ENCODE peak calls at places on chromosomes 12 and 14, in seven cellular contexts. One of them, this sample, is unnamed.

GRCh38 chr12:77231548-77231947 is 166.2 kb upstream of the E2F7 start:
- DNase-seq in SW 1271: no peak
- DNase-seq in non-pigmented ciliary epithelial cell: no peak
- DNase-seq in hepatic stellate cell: no peak
- DNase-seq in NCI-H2029 treated with DMSO at 0.1 percent for 48 hours: no peak
- DNase-seq in stimulated activated CD8-positive, alpha-beta memory T cell treated with anti-CD3 and anti-CD28 coated beads, Interleukin-4, amount 100 ng/mL, for 1 hour: no peak
- DNase-seq in left lobe of liver: no peak
- DNase-seq in this sample: no peak

GRCh38 chr12:26691234-26691970 is 141.6 kb downstream of the ITPR2 start:
- DNase-seq in NCI-H2029 treated with DMSO at 0.1 percent for 48 hours: no peak
- DNase-seq in non-pigmented ciliary epithelial cell: peak
- DNase-seq in stimulated activated CD8-positive, alpha-beta memory T cell treated with anti-CD3 and anti-CD28 coated beads, Interleukin-4, amount 100 ng/mL, for 1 hour: no peak
- DNase-seq in left lobe of liver: no peak
- DNase-seq in SW 1271: peak
- DNase-seq in hepatic stellate cell: peak
- DNase-seq in this sample: no peak

GRCh38 chr12:131220007-131220685 is 266.4 kb downstream of the ADGRD1 start:
- DNase-seq in non-pigmented ciliary epithelial cell: no peak
- DNase-seq in SW 1271: no peak
- DNase-seq in NCI-H2029 treated with DMSO at 0.1 percent for 48 hours: no peak
- DNase-seq in hepatic stellate cell: no peak
- DNase-seq in stimulated activated CD8-positive, alpha-beta memory T cell treated with anti-CD3 and anti-CD28 coated beads, Interleukin-4, amount 100 ng/mL, for 1 hour: no peak
- DNase-seq in left lobe of liver: no peak
- DNase-seq in this sample: no peak

GRCh38 chr14:88016768-88017167 is 11.8 kb downstream of the GPR65 start:
- DNase-seq in SW 1271: no peak
- DNase-seq in hepatic stellate cell: no peak
- DNase-seq in left lobe of liver: no peak
- DNase-seq in NCI-H2029 treated with DMSO at 0.1 percent for 48 hours: no peak
- DNase-seq in non-pigmented ciliary epithelial cell: no peak
- DNase-seq in stimulated activated CD8-positive, alpha-beta memory T cell treated with anti-CD3 and anti-CD28 coated beads, Interleukin-4, amount 100 ng/mL, for 1 hour: no peak
- DNase-seq in this sample: no peak

GRCh38 chr12:65327207-65328076 is 49.0 kb downstream of the MSRB3 start:
- DNase-seq in NCI-H2029 treated with DMSO at 0.1 percent for 48 hours: no peak
- DNase-seq in SW 1271: no peak
- DNase-seq in non-pigmented ciliary epithelial cell: no peak
- DNase-seq in stimulated activated CD8-positive, alpha-beta memory T cell treated with anti-CD3 and anti-CD28 coated beads, Interleukin-4, amount 100 ng/mL, for 1 hour: no peak
- DNase-seq in left lobe of liver: no peak
- DNase-seq in hepatic stellate cell: no peak
- DNase-seq in this sample: no peak

GRCh38 chr14:87508333-87508732 is 484.6 kb downstream of the GALC start:
- DNase-seq in SW 1271: no peak
- DNase-seq in non-pigmented ciliary epithelial cell: no peak
- DNase-seq in stimulated activated CD8-positive, alpha-beta memory T cell treated with anti-CD3 and anti-CD28 coated beads, Interleukin-4, amount 100 ng/mL, for 1 hour: no peak
- DNase-seq in hepatic stellate cell: no peak
- DNase-seq in left lobe of liver: no peak
- DNase-seq in NCI-H2029 treated with DMSO at 0.1 percent for 48 hours: no peak
- DNase-seq in this sample: no peak

GRCh38 chr14:32761381-32761968 is 177.2 kb upstream of the NPAS3 start:
- DNase-seq in non-pigmented ciliary epithelial cell: peak
- DNase-seq in hepatic stellate cell: peak
- DNase-seq in NCI-H2029 treated with DMSO at 0.1 percent for 48 hours: no peak
- DNase-seq in stimulated activated CD8-positive, alpha-beta memory T cell treated with anti-CD3 and anti-CD28 coated beads, Interleukin-4, amount 100 ng/mL, for 1 hour: no peak
- DNase-seq in left lobe of liver: no peak
- DNase-seq in SW 1271: no peak
- DNase-seq in this sample: no peak

GRCh38 chr14:31834616-31835015 is 242.5 kb upstream of the ARHGAP5 start:
- DNase-seq in left lobe of liver: no peak
- DNase-seq in hepatic stellate cell: peak
- DNase-seq in non-pigmented ciliary epithelial cell: peak
- DNase-seq in NCI-H2029 treated with DMSO at 0.1 percent for 48 hours: peak
- DNase-seq in SW 1271: no peak
- DNase-seq in stimulated activated CD8-positive, alpha-beta memory T cell treated with anti-CD3 and anti-CD28 coated beads, Interleukin-4, amount 100 ng/mL, for 1 hour: no peak
- DNase-seq in this sample: no peak

GRCh38 chr12:128813392-128813791 is 10.4 kb downstream of the SLC15A4 start:
- DNase-seq in NCI-H2029 treated with DMSO at 0.1 percent for 48 hours: no peak
- DNase-seq in SW 1271: no peak
- DNase-seq in left lobe of liver: no peak
- DNase-seq in non-pigmented ciliary epithelial cell: no peak
- DNase-seq in stimulated activated CD8-positive, alpha-beta memory T cell treated with anti-CD3 and anti-CD28 coated beads, Interleukin-4, amount 100 ng/mL, for 1 hour: no peak
- DNase-seq in hepatic stellate cell: no peak
- DNase-seq in this sample: no peak

GRCh38 chr12:68675098-68675842 is 11.5 kb upstream of the NUP107 start:
- DNase-seq in left lobe of liver: no peak
- DNase-seq in stimulated activated CD8-positive, alpha-beta memory T cell treated with anti-CD3 and anti-CD28 coated beads, Interleukin-4, amount 100 ng/mL, for 1 hour: peak
- DNase-seq in non-pigmented ciliary epithelial cell: no peak
- DNase-seq in NCI-H2029 treated with DMSO at 0.1 percent for 48 hours: no peak
- DNase-seq in SW 1271: no peak
- DNase-seq in hepatic stellate cell: no peak
- DNase-seq in this sample: no peak

GRCh38 chr12:128190052-128190451 is 76.9 kb upstream of the TMEM132C start:
- DNase-seq in SW 1271: no peak
- DNase-seq in hepatic stellate cell: no peak
- DNase-seq in NCI-H2029 treated with DMSO at 0.1 percent for 48 hours: no peak
- DNase-seq in stimulated activated CD8-positive, alpha-beta memory T cell treated with anti-CD3 and anti-CD28 coated beads, Interleukin-4, amount 100 ng/mL, for 1 hour: no peak
- DNase-seq in left lobe of liver: no peak
- DNase-seq in non-pigmented ciliary epithelial cell: no peak
- DNase-seq in this sample: no peak